ENCODE peak calls at places on chromosome 18, in ten cellular contexts. H is T-helper 9 cell; V is fibroblast of mammary gland; L is activated T-helper 1 cell treated with anti-CD3 and anti-CD28 coated beads, Interleukin-12 subunit alpha, Interleukin-12 subunit beta, Interleukin-2, Interleukin-4 antibody, amounts not matched to agents 30 ng/mL and 10 ng/mL and 1 ng/mL, durations not matched to agents 14 hours and 24 hours and 36 hours; E is mammary epithelial cell; K is amniotic epithelial cell; O is Kasumi-1; M is activated T-cell treated with anti-CD3 and anti-CD28 coated beads, Interleukin-2, amount 50 U/mL, for 4 hours; B is CD4-positive, CD25-positive, alpha-beta regulatory T cell; Z is MCF 10A. T is an unnamed sample.
A peak's percentile ranks its signal among the peaks of the same experiment; 100 is the strongest.

GRCh38 chr18:9992300-9992987 is 78.6 kb downstream of the VAPA start:
- DNase-seq in H (no peak), V (peak; percentile 38), L (no peak), E (no peak), K (no peak), O (no peak), M (no peak), B (no peak), Z (no peak), T (no peak)

GRCh38 chr18:48670751-48671560 is 132.1 kb downstream of the CTIF start:
- DNase-seq in H (no peak), V (no peak), L (no peak), E (no peak), K (no peak), O (no peak), M (no peak), B (no peak), Z (no peak), T (no peak)

GRCh38 chr18:73563345-73563744 is 584.3 kb downstream of the FBXO15 start:
- DNase-seq in H (no peak), V (peak; percentile 92), L (no peak), E (peak; percentile 51), K (no peak), O (no peak), M (no peak), B (no peak), Z (peak; percentile 61), T (no peak)

GRCh38 chr18:36297419-36298112 is at the start of gene FHOD3:
- DNase-seq in H (no peak), V (peak; percentile 38), L (no peak), E (peak; percentile 52), K (peak; percentile 69), O (no peak), M (no peak), B (no peak), Z (peak; percentile 54), T (no peak)

GRCh38 chr18:39389800-39390379 is 1824.3 kb upstream of the CELF4 start:
- DNase-seq in H (no peak), V (no peak), L (no peak), E (no peak), K (peak; percentile 6), O (no peak), M (no peak), B (no peak), Z (peak; percentile 73), T (no peak)

GRCh38 chr18:58314284-58314683 is 270.3 kb downstream of the NEDD4L start:
- DNase-seq in H (no peak), V (peak; percentile 97), L (no peak), E (peak; percentile 92), K (peak; percentile 93), O (peak; percentile 35), M (no peak), B (no peak), Z (peak; percentile 95), T (no peak)

GRCh38 chr18:51236225-51236624 is 38.7 kb upstream of the MEX3C start:
- DNase-seq in H (no peak), V (peak; percentile 41), L (no peak), E (peak; percentile 91), K (peak; percentile 84), O (no peak), M (no peak), B (no peak), Z (peak; percentile 87), T (no peak)

GRCh38 chr18:58567453-58568196 is 61.3 kb downstream of the ALPK2 start:
- DNase-seq in H (no peak), V (peak; percentile 100), L (no peak), E (peak; percentile 98), K (peak; percentile 96), O (no peak), M (no peak), B (no peak), Z (peak; percentile 96), T (no peak)

GRCh38 chr18:80229342-80229741 is 18.0 kb downstream of the PARD6G start:
- DNase-seq in H (no peak), V (peak; percentile 6), L (no peak), E (no peak), K (no peak), O (no peak), M (no peak), B (no peak), Z (no peak), T (no peak)

GRCh38 chr18:13256444-13257305 is 38.1 kb downstream of the LDLRAD4 start:
- DNase-seq in H (no peak), V (no peak), L (no peak), E (no peak), K (no peak), O (no peak), M (no peak), B (no peak), Z (no peak), T (no peak)

GRCh38 chr18:3821524-3821923 is 371.6 kb downstream of the TGIF1 start:
- DNase-seq in H (no peak), V (no peak), L (no peak), E (no peak), K (no peak), O (no peak), M (no peak), B (no peak), Z (no peak), T (no peak)

GRCh38 chr18:29147944-29148343 is 971.0 kb upstream of the CDH2 start:
- DNase-seq in H (no peak), V (peak; percentile 81), L (no peak), E (peak; percentile 34), K (peak; percentile 80), O (no peak), M (no peak), B (no peak), Z (peak; percentile 51), T (no peak)

GRCh38 chr18:41338341-41338740 is 616.7 kb upstream of the PIK3C3 start:
- DNase-seq in H (no peak), V (no peak), L (no peak), E (no peak), K (no peak), O (no peak), M (no peak), B (no peak), Z (no peak), T (no peak)

GRCh38 chr18:79870369-79871025 is 72.8 kb downstream of the KCNG2 start:
- DNase-seq in H (no peak), V (peak; percentile 30), L (no peak), E (no peak), K (no peak), O (no peak), M (no peak), B (no peak), Z (no peak), T (no peak)

GRCh38 chr18:8084160-8084559 is 517.0 kb downstream of the PTPRM start:
- DNase-seq in H (no peak), V (peak; percentile 71), L (no peak), E (peak; percentile 46), K (peak; percentile 41), O (peak; percentile 47), M (no peak), B (no peak), Z (peak; percentile 71), T (no peak)

GRCh38 chr18:62420151-62420512 is 95.0 kb downstream of the TNFRSF11A start:
- DNase-seq in H (no peak), V (peak; percentile 58), L (no peak), E (peak; percentile 60), K (peak; percentile 29), O (no peak), M (no peak), B (no peak), Z (peak; percentile 61), T (no peak)

GRCh38 chr18:46563317-46563716 is 93.7 kb downstream of the LOXHD1 start:
- DNase-seq in H (no peak), V (no peak), L (no peak), E (no peak), K (no peak), O (no peak), M (no peak), B (no peak), Z (no peak), T (no peak)

GRCh38 chr18:31505161-31505560 is 7.2 kb downstream of the DSG2 start:
- DNase-seq in H (no peak), V (no peak), L (no peak), E (no peak), K (no peak), O (no peak), M (no peak), B (no peak), Z (no peak), T (no peak)

GRCh38 chr18:49846263-49846662 is 32.9 kb upstream of the ACAA2 start:
- DNase-seq in H (no peak), V (peak; percentile 85), L (no peak), E (no peak), K (peak; percentile 35), O (no peak), M (no peak), B (no peak), Z (no peak), T (no peak)

GRCh38 chr18:68362907-68363306 is 352.0 kb downstream of the TMX3 start:
- DNase-seq in H (no peak), V (no peak), L (no peak), E (no peak), K (no peak), O (no peak), M (no peak), B (no peak), Z (no peak), T (no peak)

GRCh38 chr18:11119550-11119949 is 29.8 kb downstream of the PIEZO2 start:
- DNase-seq in H (no peak), V (no peak), L (no peak), E (no peak), K (peak; percentile 57), O (no peak), M (no peak), B (no peak), Z (no peak), T (no peak)

GRCh38 chr18:10460414-10461018 is 6.1 kb downstream of the APCDD1 start:
- DNase-seq in H (no peak), V (no peak), L (no peak), E (no peak), K (no peak), O (no peak), M (no peak), B (no peak), Z (no peak), T (no peak)

GRCh38 chr18:54187372-54187771 is 37.1 kb downstream of the MBD2 start:
- DNase-seq in H (no peak), V (no peak), L (no peak), E (no peak), K (no peak), O (no peak), M (no peak), B (no peak), Z (no peak), T (no peak)

GRCh38 chr18:12995952-12996477 is 4.9 kb downstream of the CEP192 start:
- DNase-seq in H (no peak), V (no peak), L (no peak), E (no peak), K (no peak), O (no peak), M (no peak), B (no peak), Z (no peak), T (no peak)

GRCh38 chr18:64799378-64799777 is 650.5 kb upstream of the LINC00305 start:
- DNase-seq in H (no peak), V (no peak), L (no peak), E (no peak), K (no peak), O (no peak), M (no peak), B (no peak), Z (no peak), T (no peak)

GRCh38 chr18:41899535-41899934 is 55.5 kb upstream of the PIK3C3 start:
- DNase-seq in H (no peak), V (peak; percentile 4), L (no peak), E (no peak), K (no peak), O (no peak), M (no peak), B (no peak), Z (peak; percentile 8), T (no peak)

GRCh38 chr18:66150650-66151049 is 399.8 kb downstream of the CDH7 start:
- DNase-seq in H (no peak), V (no peak), L (no peak), E (no peak), K (no peak), O (no peak), M (no peak), B (no peak), Z (no peak), T (no peak)

GRCh38 chr18:36828157-36828629 is 609 bp downstream of the TPGS2 start:
- DNase-seq in H (peak; percentile 13), V (peak; percentile 77), L (peak; percentile 16), E (peak; percentile 55), K (peak; percentile 64), O (peak; percentile 42), M (peak; percentile 12), B (no peak), Z (peak; percentile 61), T (peak; percentile 7)

T was measured in T follicular helper cell.